ENCODE peak calls at places on chromosomes 11 and 22, in nine cellular contexts. M is activated gamma-delta T cell; S is activated T-helper 1 cell treated with Interleukin-2 at 50 U/mL for 16 hours; H is T1000; W is non-pigmented ciliary epithelial cell; Q is brain microvascular endothelial cell; B is SW 1271; E is activated CD4-positive, alpha-beta T cell treated with anti-CD3 and anti-CD28 coated beads for 24 hours; V is DMS153. P is an unnamed sample.

GRCh38 chr22:47055461-47055860 is 293.0 kb downstream of the TBC1D22A start:
- DNase-seq in B (no peak), S (no peak), V (no peak), Q (no peak), M (no peak), E (no peak), W (no peak), H (no peak), P (no peak)

GRCh38 chr11:129280027-129280811 is 88.1 kb upstream of the ARHGAP32 start:
- DNase-seq in E (peak; percentile 10), V (no peak), W (no peak), S (no peak), B (peak; percentile 29), H (no peak), M (no peak), Q (no peak), P (peak; percentile 6)

GRCh38 chr11:14480716-14481115 is 18.9 kb downstream of the COPB1 start:
- DNase-seq in S (no peak), B (no peak), V (no peak), H (no peak), Q (no peak), M (no peak), E (no peak), W (no peak), P (no peak)

GRCh38 chr11:35785287-35786167 is 123.0 kb downstream of the TRIM44 start:
- DNase-seq in Q (no peak), B (no peak), M (no peak), V (no peak), S (no peak), W (no peak), H (no peak), E (no peak), P (no peak)

GRCh38 chr22:35921777-35922176 is 106.8 kb downstream of the RBFOX2 start:
- DNase-seq in V (peak; percentile 22), W (peak; percentile 75), H (peak; percentile 35), E (peak; percentile 27), M (no peak), Q (peak; percentile 88), B (peak; percentile 72), S (no peak), P (no peak)

GRCh38 chr22:44567846-44568493 is 69.9 kb upstream of the RTL6 start:
- DNase-seq in W (peak; percentile 2), S (peak; percentile 20), H (no peak), M (no peak), B (peak; percentile 10), Q (peak; percentile 13), E (peak; percentile 15), V (peak; percentile 24), P (no peak)

GRCh38 chr11:65477271-65478029 is 21.4 kb upstream of the MALAT1 start:
- DNase-seq in H (peak; percentile 87), W (no peak), M (peak; percentile 92), E (peak; percentile 87), S (peak; percentile 88), Q (peak; percentile 92), V (peak; percentile 93), B (peak; percentile 90), P (peak; percentile 71)

GRCh38 chr11:9397746-9398680 is 13.6 kb downstream of the IPO7 start:
- DNase-seq in S (no peak), W (no peak), V (no peak), B (no peak), M (no peak), E (no peak), Q (no peak), H (no peak), P (no peak)

GRCh38 chr11:9769621-9770020 is 105.7 kb downstream of the SWAP70 start:
- DNase-seq in H (no peak), Q (no peak), E (no peak), B (no peak), W (no peak), V (no peak), S (no peak), M (no peak), P (no peak)

GRCh38 chr11:21771097-21771496 is 421.8 kb upstream of the ANO5 start:
- DNase-seq in M (no peak), V (no peak), E (no peak), Q (no peak), W (no peak), S (no peak), H (no peak), B (no peak), P (no peak)

GRCh38 chr11:27471067-27471587 is 1.5 kb downstream of the LGR4 start:
- DNase-seq in B (no peak), E (no peak), W (no peak), H (no peak), Q (no peak), M (no peak), S (no peak), V (no peak), P (no peak)

GRCh38 chr11:56783448-56784041 is 35.0 kb upstream of the OR9G4 start:
- DNase-seq in S (no peak), W (peak; percentile 22), B (peak; percentile 52), V (peak; percentile 58), M (no peak), H (no peak), Q (peak; percentile 17), E (no peak), P (no peak)

GRCh38 chr11:68673291-68673930 is 10.9 kb upstream of the GAL start:
- DNase-seq in E (no peak), V (no peak), M (no peak), H (no peak), W (no peak), Q (no peak), B (no peak), S (no peak), P (no peak)

GRCh38 chr11:19988598-19988997 is 171.7 kb downstream of the DBX1 start:
- DNase-seq in S (no peak), M (no peak), Q (peak; percentile 57), W (peak; percentile 53), H (no peak), V (no peak), E (no peak), B (no peak), P (no peak)

GRCh38 chr11:60942970-60943565 is 8.9 kb downstream of the SLC15A3 start:
- DNase-seq in B (no peak), E (no peak), W (no peak), M (no peak), S (no peak), H (no peak), Q (no peak), V (peak; percentile 97), P (no peak)

GRCh38 chr11:63015521-63016215 is at the start of gene SLC22A8:
- DNase-seq in M (no peak), Q (no peak), H (no peak), V (no peak), S (no peak), E (no peak), B (no peak), W (no peak), P (no peak)

GRCh38 chr11:94424662-94425061 is 23.4 kb upstream of the GPR83 start:
- DNase-seq in M (no peak), W (no peak), Q (no peak), B (peak; percentile 49), E (no peak), H (no peak), V (no peak), S (no peak), P (no peak)

GRCh38 chr11:32960553-32961164 is 55.0 kb upstream of the DEPDC7 start:
- DNase-seq in S (no peak), B (peak; percentile 49), H (no peak), W (peak; percentile 19), Q (no peak), M (no peak), V (peak; percentile 44), E (no peak), P (no peak)

GRCh38 chr22:39731881-39732555 is 161.5 kb downstream of the CACNA1I start:
- DNase-seq in Q (no peak), H (no peak), E (no peak), W (no peak), M (no peak), S (no peak), V (peak; percentile 61), B (no peak), P (no peak)

GRCh38 chr22:24938741-24939341 is 7.7 kb downstream of the LHFPL7 start:
- DNase-seq in W (no peak), E (peak; percentile 18), V (peak; percentile 50), M (no peak), B (peak; percentile 44), Q (no peak), H (no peak), S (no peak), P (no peak)

GRCh38 chr11:64249563-64250405 is 1.5 kb upstream of the PLCB3 start:
- DNase-seq in E (no peak), B (no peak), Q (no peak), H (no peak), S (no peak), V (no peak), M (no peak), W (no peak), P (no peak)

GRCh38 chr22:42682113-42682851 is 33.1 kb upstream of the CYB5R3 start:
- DNase-seq in M (no peak), B (no peak), W (no peak), E (no peak), H (no peak), S (no peak), Q (no peak), V (no peak), P (no peak)

GRCh38 chr11:66326261-66327111 is 9.6 kb upstream of the CD248 start:
- DNase-seq in H (peak; percentile 57), V (no peak), S (no peak), W (no peak), B (peak; percentile 31), Q (no peak), M (no peak), E (no peak), P (peak; percentile 46)

GRCh38 chr11:9527481-9528140 is 45.9 kb upstream of the WEE1 start:
- DNase-seq in B (no peak), S (no peak), W (peak; percentile 48), H (no peak), M (no peak), Q (peak; percentile 63), V (no peak), E (no peak), P (no peak)

GRCh38 chr22:19495562-19496323 is 16.0 kb downstream of the CDC45 start:
- DNase-seq in W (no peak), V (peak; percentile 10), E (no peak), M (no peak), S (no peak), H (no peak), Q (peak; percentile 24), B (no peak), P (no peak)

GRCh38 chr22:32375678-32376450 is 18.2 kb downstream of the RFPL3 start:
- DNase-seq in Q (no peak), S (no peak), B (no peak), M (no peak), W (no peak), H (no peak), V (no peak), E (no peak), P (no peak)

GRCh38 chr11:59097113-59097708 is 9.8 kb upstream of the FAM111B start:
- DNase-seq in W (peak; percentile 27), S (peak; percentile 35), E (peak; percentile 49), V (no peak), Q (peak; percentile 69), B (peak; percentile 44), H (no peak), M (no peak), P (peak; percentile 32)

GRCh38 chr11:34366522-34366921 is 8.7 kb upstream of the ABTB2 start:
- DNase-seq in V (no peak), H (no peak), E (no peak), W (no peak), B (no peak), M (no peak), Q (no peak), S (no peak), P (no peak)

GRCh38 chr22:35023692-35024363 is 42.1 kb upstream of the ISX start:
- DNase-seq in B (no peak), W (no peak), H (no peak), Q (peak; percentile 14), E (peak; percentile 38), M (no peak), V (peak; percentile 34), S (peak; percentile 13), P (peak; percentile 3)

GRCh38 chr11:13963169-13963948 is 836 bp downstream of the SPON1 start:
- DNase-seq in S (no peak), H (no peak), B (no peak), Q (no peak), V (no peak), M (no peak), W (no peak), E (no peak), P (no peak)

GRCh38 chr11:80297808-80298460 is 857.1 kb upstream of the TENM4 start:
- DNase-seq in M (no peak), H (peak; percentile 28), S (no peak), B (peak; percentile 71), E (no peak), Q (peak; percentile 82), V (no peak), W (peak; percentile 23), P (no peak)